ENCODE peak calls at places on chromosomes 12 and 14, in seven cellular contexts. J is naive thymus-derived CD4-positive, alpha-beta T cell; R is CD4-positive, alpha-beta T cell; E is substantia nigra; T is neural progenitor cell; I is sigmoid colon; H is CD8-positive, alpha-beta memory T cell. C is an unnamed sample.

GRCh38 chr12:119090276-119090675 is 88.5 kb upstream of the HSPB8 start:
- DNase-seq in J (no peak), R (no peak), E (no peak), T (peak), I (no peak), H (no peak), C (no peak)

GRCh38 chr14:103395245-103395644 is 10.0 kb downstream of the MARK3 start:
- DNase-seq in J (no peak), R (no peak), E (no peak), T (no peak), I (no peak), H (no peak), C (no peak)

GRCh38 chr12:6476496-6476895 is 6.0 kb upstream of the VAMP1 start:
- DNase-seq in J (no peak), R (no peak), E (no peak), T (no peak), I (no peak), H (no peak), C (no peak)

GRCh38 chr12:98725481-98726247 is 80.6 kb downstream of the APAF1 start:
- DNase-seq in J (no peak), R (peak), E (peak), T (peak), I (no peak), H (no peak), C (peak)

GRCh38 chr12:46377678-46378077 is 5.1 kb upstream of the SLC38A2 start:
- DNase-seq in J (no peak), R (no peak), E (no peak), T (no peak), I (no peak), H (no peak), C (no peak)

GRCh38 chr12:2970744-2971143 is 11.5 kb downstream of the TEAD4 start:
- DNase-seq in J (no peak), R (no peak), E (no peak), T (no peak), I (no peak), H (no peak), C (no peak)

GRCh38 chr14:86052868-86053267 is 522.9 kb downstream of the FLRT2 start:
- DNase-seq in J (no peak), R (no peak), E (no peak), T (no peak), I (no peak), H (no peak), C (no peak)

GRCh38 chr12:47844264-47845020 is 24.7 kb upstream of the HDAC7 start:
- DNase-seq in J (no peak), R (no peak), E (no peak), T (no peak), I (no peak), H (no peak), C (no peak)

GRCh38 chr14:65237956-65238355 is 135.6 kb upstream of the MAX start:
- DNase-seq in J (no peak), R (no peak), E (no peak), T (no peak), I (no peak), H (no peak), C (no peak)

GRCh38 chr12:101823891-101824290 is 6.9 kb downstream of the GNPTAB start:
- DNase-seq in J (peak), R (peak), E (peak), T (peak), I (peak), H (peak), C (peak)

GRCh38 chr14:70724061-70724596 is 82.4 kb downstream of the TTC9 start:
- DNase-seq in J (no peak), R (no peak), E (no peak), T (no peak), I (no peak), H (no peak), C (no peak)

GRCh38 chr12:95789126-95790024 is 1.2 kb downstream of the NTN4 start:
- DNase-seq in J (peak), R (no peak), E (no peak), T (peak), I (no peak), H (no peak), C (no peak)

GRCh38 chr12:108297424-108297823 is 41.7 kb downstream of the CMKLR1 start:
- DNase-seq in J (no peak), R (no peak), E (no peak), T (no peak), I (peak), H (no peak), C (no peak)

GRCh38 chr12:131779027-131779426 is 49.2 kb upstream of the MMP17 start:
- DNase-seq in J (no peak), R (no peak), E (no peak), T (no peak), I (no peak), H (no peak), C (no peak)

GRCh38 chr14:89844508-89844907 is 110.0 kb downstream of the EFCAB11 start:
- DNase-seq in J (no peak), R (no peak), E (no peak), T (no peak), I (no peak), H (no peak), C (no peak)

GRCh38 chr12:48956279-48957140 is 777 bp downstream of the ARF3 start:
- DNase-seq in J (no peak), R (no peak), E (peak), T (peak), I (peak), H (peak), C (peak)

GRCh38 chr12:39502657-39503056 is 59.7 kb upstream of the KIF21A start:
- DNase-seq in J (no peak), R (no peak), E (no peak), T (peak), I (no peak), H (no peak), C (no peak)

GRCh38 chr14:81169711-81170103 is 51.1 kb downstream of the GTF2A1 start:
- DNase-seq in J (no peak), R (no peak), E (peak), T (peak), I (peak), H (no peak), C (peak)

GRCh38 chr14:96390965-96391292 is 999 bp upstream of the AK7 start:
- DNase-seq in J (no peak), R (no peak), E (no peak), T (no peak), I (no peak), H (no peak), C (no peak)

GRCh38 chr14:105150368-105151111 is 18.0 kb downstream of the JAG2 start:
- DNase-seq in J (no peak), R (no peak), E (no peak), T (no peak), I (no peak), H (no peak), C (no peak)

GRCh38 chr14:28879571-28879970 is 113.0 kb downstream of the FOXG1 start:
- DNase-seq in J (no peak), R (no peak), E (no peak), T (peak), I (no peak), H (no peak), C (no peak)

GRCh38 chr14:59463773-59464650 is 1.2 kb downstream of the GPR135 start:
- DNase-seq in J (no peak), R (peak), E (no peak), T (peak), I (peak), H (no peak), C (peak)

GRCh38 chr12:123483602-123484273 is 25.8 kb downstream of the SNRNP35 start:
- DNase-seq in J (peak), R (no peak), E (no peak), T (no peak), I (no peak), H (no peak), C (no peak)

GRCh38 chr14:65403231-65403630 is 9.3 kb upstream of the FUT8 start:
- DNase-seq in J (no peak), R (no peak), E (no peak), T (no peak), I (no peak), H (no peak), C (no peak)

GRCh38 chr12:117033382-117034045 is 65.7 kb downstream of the TESC start:
- DNase-seq in J (no peak), R (no peak), E (no peak), T (no peak), I (peak), H (no peak), C (no peak)

GRCh38 chr12:116765271-116765670 is 27.2 kb downstream of the RNFT2 start:
- DNase-seq in J (no peak), R (no peak), E (no peak), T (no peak), I (no peak), H (no peak), C (no peak)

GRCh38 chr12:7113389-7113871 is 4.4 kb upstream of the C1RL start:
- DNase-seq in J (peak), R (peak), E (no peak), T (peak), I (peak), H (peak), C (no peak)

GRCh38 chr12:75311369-75311768 is 18.8 kb downstream of the CAPS2 start:
- DNase-seq in J (no peak), R (no peak), E (no peak), T (no peak), I (no peak), H (no peak), C (no peak)

GRCh38 chr12:1591029-1591428 is 3.4 kb downstream of the FBXL14 start:
- DNase-seq in J (peak), R (peak), E (no peak), T (peak), I (no peak), H (peak), C (no peak)

GRCh38 chr14:76101384-76101783 is 50.3 kb upstream of the GPATCH2L start:
- DNase-seq in J (no peak), R (no peak), E (no peak), T (no peak), I (peak), H (no peak), C (no peak)

GRCh38 chr12:57489157-57489641 is 1.3 kb downstream of the MARS1 start:
- DNase-seq in J (no peak), R (no peak), E (no peak), T (no peak), I (no peak), H (no peak), C (no peak)

GRCh38 chr12:24561882-24562760 is 386.8 kb downstream of the BCAT1 start:
- DNase-seq in J (no peak), R (no peak), E (peak), T (peak), I (peak), H (no peak), C (peak)

GRCh38 chr12:3193131-3193530 is 116.0 kb downstream of the TSPAN9 start:
- DNase-seq in J (no peak), R (no peak), E (no peak), T (no peak), I (no peak), H (no peak), C (no peak)

GRCh38 chr14:76320486-76320885 is 55.5 kb upstream of the ESRRB start:
- DNase-seq in J (no peak), R (no peak), E (no peak), T (no peak), I (peak), H (no peak), C (no peak)

DNA sequence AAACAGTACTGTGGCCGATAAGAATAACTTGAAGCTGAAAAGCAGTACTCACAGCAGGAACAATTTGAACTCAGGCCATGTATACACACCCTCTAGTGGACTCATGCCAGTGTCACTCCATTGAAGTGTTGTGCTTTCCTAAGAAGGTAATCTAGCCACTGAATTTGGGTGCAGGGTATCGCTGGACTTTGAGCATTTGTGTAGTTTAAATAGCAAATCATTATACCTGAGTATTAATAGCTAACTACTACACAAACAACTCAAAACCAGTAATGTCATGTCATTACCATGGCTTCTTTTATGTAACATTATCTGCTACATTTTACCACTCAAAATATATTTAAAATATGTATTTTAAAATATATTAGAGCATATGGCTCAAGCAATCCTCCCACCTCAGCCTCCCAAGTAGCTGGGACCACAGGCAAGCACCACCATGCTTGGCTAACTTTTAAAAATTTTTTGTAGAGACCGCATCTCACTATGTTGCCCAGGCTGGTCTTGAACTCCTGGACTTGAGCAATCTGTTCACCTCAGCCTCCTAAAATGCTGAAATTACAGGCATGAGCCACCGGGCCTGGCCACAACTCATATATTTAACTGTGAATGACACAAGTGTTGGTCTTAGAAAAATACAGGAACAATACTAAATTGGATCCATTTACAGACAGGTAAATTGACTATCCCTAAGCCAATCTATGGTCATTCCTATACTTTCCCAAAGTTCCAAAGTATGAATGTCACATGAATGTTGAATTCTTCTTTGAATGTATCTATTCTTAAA is 25.6 kb upstream of the ARID4A start:
- DNase-seq in J (no peak), R (no peak), E (no peak), T (no peak), I (no peak), H (no peak), C (no peak)
- H3K27ac ChIP-seq in J (peak), R (no peak), E (no peak), T (no peak), I (peak), H (no peak), C (no peak)

DNA sequence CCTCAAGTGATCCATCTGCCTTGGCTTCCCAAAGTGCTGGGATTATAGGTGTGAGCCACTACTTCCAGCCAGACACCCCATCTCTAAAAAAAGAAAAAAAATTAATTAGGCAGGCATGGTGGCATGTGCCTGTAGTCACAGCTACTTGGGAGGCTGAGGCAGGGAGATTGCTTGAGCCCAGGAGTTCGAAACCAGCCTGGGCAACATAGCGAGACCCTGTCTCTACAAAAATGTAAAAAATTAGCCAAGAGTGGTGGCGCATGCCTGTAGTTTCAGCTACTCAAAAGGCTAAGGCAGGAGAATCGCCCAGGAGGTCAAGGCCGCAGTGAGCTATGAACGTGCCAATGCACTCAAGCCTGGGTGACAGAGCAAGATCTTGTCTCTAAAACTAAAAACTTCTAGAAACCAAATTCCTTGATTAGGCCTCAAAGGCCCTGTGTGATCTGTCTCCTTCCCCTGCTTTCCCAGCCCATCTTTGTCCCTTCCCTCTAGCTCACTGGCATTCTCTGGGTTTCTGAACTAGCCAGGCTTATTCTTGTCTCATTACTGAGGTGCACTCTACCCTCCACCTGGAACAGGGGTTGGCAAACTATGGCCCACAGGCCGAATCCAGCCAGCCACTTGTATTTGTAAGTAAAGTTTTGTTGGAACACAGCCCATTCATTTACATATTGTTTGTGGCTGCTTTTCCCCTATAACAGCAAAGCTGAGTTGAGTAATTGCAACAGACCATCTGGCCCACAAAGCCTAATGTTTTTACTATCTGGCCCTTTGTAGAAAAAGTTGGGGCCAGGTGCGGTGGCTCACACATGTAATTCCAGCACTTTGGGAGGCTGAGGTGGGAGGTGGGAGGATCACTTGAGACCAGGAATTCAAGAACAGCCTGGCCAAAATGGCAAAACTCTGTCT is 17.2 kb upstream of the TPCN1 start:
- DNase-seq in J (no peak), R (no peak), E (no peak), T (no peak), I (no peak), H (no peak), C (no peak)
- H3K27ac ChIP-seq in J (no peak), R (no peak), E (no peak), T (no peak), I (no peak), H (peak), C (no peak)

GRCh38 chr12:94641283-94641682 is 9.1 kb downstream of the TMCC3 start:
- DNase-seq in J (no peak), R (no peak), E (no peak), T (no peak), I (no peak), H (no peak), C (no peak)

GRCh38 chr12:94648578-94648977 is 1.8 kb downstream of the TMCC3 start:
- DNase-seq in J (no peak), R (no peak), E (no peak), T (no peak), I (no peak), H (no peak), C (no peak)

GRCh38 chr12:94643585-94643984 is 6.8 kb downstream of the TMCC3 start:
- DNase-seq in J (no peak), R (no peak), E (no peak), T (no peak), I (no peak), H (no peak), C (no peak)

GRCh38 chr12:94644141-94644575 is 6.2 kb downstream of the TMCC3 start:
- DNase-seq in J (no peak), R (no peak), E (peak), T (no peak), I (no peak), H (no peak), C (no peak)

GRCh38 chr12:94644622-94645021 is 5.7 kb downstream of the TMCC3 start:
- DNase-seq in J (no peak), R (no peak), E (no peak), T (no peak), I (no peak), H (no peak), C (no peak)
- H3K27ac ChIP-seq in J (no peak), R (no peak), E (peak), T (no peak), I (no peak), H (no peak), C (no peak)

GRCh38 chr12:27689558-27690180 is 6.6 kb upstream of the REP15 start:
- DNase-seq in J (no peak), R (no peak), E (no peak), T (no peak), I (no peak), H (no peak), C (no peak)
- H3K27ac ChIP-seq in J (no peak), R (no peak), E (no peak), T (no peak), I (no peak), H (no peak), C (no peak)

GRCh38 chr12:27515671-27516070 is 8.3 kb upstream of the PPFIBP1 start:
- DNase-seq in J (no peak), R (no peak), E (no peak), T (no peak), I (no peak), H (no peak), C (no peak)
- H3K27ac ChIP-seq in J (no peak), R (no peak), E (no peak), T (no peak), I (no peak), H (no peak), C (no peak)

C was measured in caudate nucleus.